ENCODE peak calls at places on chromosomes 7 and 10, in six cellular contexts. U is erythroblast, G is uterus, Z is ovary, J is GM12878, S is HCT116. D is an unnamed sample.

GRCh38 chr7:115300228-115300870 is 378.5 kb downstream of the MDFIC start:
- DNase-seq in J (no peak), U (no peak), S (no peak), G (no peak), Z (no peak), D (no peak)

GRCh38 chr7:140557809-140558518 is 78.7 kb upstream of the MKRN1 start:
- DNase-seq in J (no peak), U (no peak), Z (no peak), G (no peak), S (no peak), D (peak)

GRCh38 chr10:114140036-114140435 is 34.0 kb downstream of the CCDC186 start:
- DNase-seq in J (no peak), G (no peak), S (no peak), Z (no peak), U (no peak), D (no peak)

GRCh38 chr10:31419394-31420063 is 100.5 kb downstream of the ZEB1 start:
- DNase-seq in S (no peak), Z (no peak), U (no peak), G (no peak), J (no peak), D (no peak)

GRCh38 chr7:69598487-69599148 is 343 bp downstream of the AUTS2 start:
- DNase-seq in G (peak), U (no peak), S (no peak), J (no peak), Z (no peak), D (peak)

GRCh38 chr7:123627859-123628258 is 26.2 kb downstream of the ASB15 start:
- DNase-seq in J (no peak), U (no peak), Z (no peak), G (no peak), S (no peak), D (no peak)

GRCh38 chr10:34734918-34735317 is 80.2 kb downstream of the PARD3 start:
- DNase-seq in S (no peak), U (no peak), J (no peak), Z (no peak), G (no peak), D (no peak)

GRCh38 chr10:113484487-113484886 is 68.4 kb upstream of the HABP2 start:
- DNase-seq in S (no peak), U (no peak), J (no peak), G (no peak), Z (no peak), D (no peak)

GRCh38 chr7:24401628-24402593 is 117.9 kb downstream of the NPY start:
- DNase-seq in Z (no peak), G (no peak), J (no peak), S (peak), U (peak), D (no peak)

GRCh38 chr7:95549818-95550529 is 46.3 kb downstream of the PDK4 start:
- DNase-seq in S (peak), Z (peak), U (peak), J (no peak), G (peak), D (peak)

GRCh38 chr10:132396495-132397035 is 435 bp upstream of the PWWP2B start:
- DNase-seq in S (no peak), Z (peak), U (peak), G (peak), J (no peak), D (no peak)

GRCh38 chr10:34702093-34702952 is 112.8 kb downstream of the PARD3 start:
- DNase-seq in S (no peak), J (no peak), G (no peak), U (no peak), Z (no peak), D (no peak)

GRCh38 chr10:124339119-124339807 is 79.5 kb downstream of the OAT start:
- DNase-seq in Z (no peak), U (no peak), G (no peak), J (no peak), S (no peak), D (no peak)

GRCh38 chr7:7201583-7202374 is 19.4 kb downstream of the C1GALT1 start:
- DNase-seq in U (no peak), S (no peak), G (no peak), Z (no peak), J (peak), D (no peak)

GRCh38 chr10:784759-785538 is 95.5 kb upstream of the DIP2C start:
- DNase-seq in S (peak), U (no peak), J (no peak), G (no peak), Z (peak), D (peak)

GRCh38 chr10:59991661-59992060 is 85.3 kb upstream of the CCDC6 start:
- DNase-seq in S (peak), J (no peak), G (peak), U (peak), Z (no peak), D (no peak)

GRCh38 chr10:122019414-122019975 is 30.5 kb downstream of the TACC2 start:
- DNase-seq in Z (no peak), S (no peak), G (no peak), J (no peak), U (no peak), D (no peak)
- TF ChIP-seq POLR2A in Z (no peak), S (no peak), G (no peak), J (no peak), U (no peak), D (no peak)

GRCh38 chr7:66204822-66205735 is at the start of gene TPST1:
- DNase-seq in G (peak), S (peak), Z (peak), J (peak), U (peak), D (peak)
- TF ChIP-seq POLR2A in G (peak), S (peak), Z (peak), J (peak), U (no peak), D (peak)

DNA sequence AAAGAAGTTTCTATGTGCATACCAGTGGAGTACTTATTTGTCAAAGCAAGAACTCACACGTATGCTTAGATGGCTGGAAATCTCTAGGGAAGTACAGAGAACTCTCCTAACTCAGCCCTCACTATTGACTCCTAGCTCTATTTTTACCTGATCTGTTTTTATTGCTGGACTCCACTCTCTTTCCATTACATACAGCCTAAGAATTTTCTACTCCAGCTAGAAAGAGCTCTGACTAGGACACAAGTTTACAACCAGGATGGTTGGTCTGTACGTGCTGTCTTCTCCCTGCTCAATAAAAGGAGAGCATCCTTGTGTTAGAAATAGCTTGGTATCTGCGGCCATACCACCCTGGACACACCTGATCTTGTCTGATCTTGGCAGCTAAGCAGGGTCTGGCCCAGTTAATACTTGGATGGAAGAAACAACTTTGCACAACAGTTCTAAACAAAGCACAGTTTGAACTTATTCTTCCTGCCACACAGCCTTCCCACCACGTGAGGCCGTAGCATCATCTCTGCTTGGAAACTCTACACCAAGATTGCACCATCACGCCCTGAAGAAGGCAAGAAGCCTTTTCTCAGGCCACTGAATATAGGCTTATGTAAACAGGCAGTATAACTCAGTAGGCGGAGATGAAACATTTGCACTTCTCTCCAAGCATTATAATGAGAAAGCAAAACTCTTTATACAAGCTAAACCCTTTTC is 50.7 kb downstream of the KCNMA1 start:
- DNase-seq in J (no peak), U (no peak), Z (no peak), S (no peak), G (peak), D (no peak)
- TF ChIP-seq POLR2A in J (no peak), U (no peak), Z (no peak), S (no peak), G (no peak), D (no peak)

GRCh38 chr10:76136876-76137420 is 705.5 kb downstream of the LRMDA start:
- DNase-seq in S (no peak), J (no peak), U (no peak), Z (no peak), G (no peak), D (no peak)
- TF ChIP-seq POLR2A in S (no peak), J (no peak), U (no peak), Z (no peak), G (no peak), D (no peak)